ENCODE peak calls at places on chromosomes 1 and 21, in six cellular contexts. One of them, this sample, is unnamed.

GRCh38 chr1:150869683-150870082 is 6.7 kb downstream of the ARNT start:
- DNase-seq in left ventricle myocardium inferior: no peak
- DNase-seq in Right ventricle myocardium superior: no peak
- DNase-seq in NCI-H1092 treated with DMSO at 0.1 percent for 48 hours: no peak
- DNase-seq in fibroblast of mammary gland: no peak
- DNase-seq in ELR: no peak
- DNase-seq in this sample: no peak

GRCh38 chr1:178962853-178963810 is 62.6 kb upstream of the FAM20B start:
- DNase-seq in left ventricle myocardium inferior: no peak
- DNase-seq in Right ventricle myocardium superior: no peak
- DNase-seq in NCI-H1092 treated with DMSO at 0.1 percent for 48 hours: no peak
- DNase-seq in fibroblast of mammary gland: no peak
- DNase-seq in ELR: no peak
- DNase-seq in this sample: no peak

GRCh38 chr1:154626456-154627246 is 18.7 kb upstream of the ADAR start:
- DNase-seq in left ventricle myocardium inferior: no peak
- DNase-seq in Right ventricle myocardium superior: no peak
- DNase-seq in NCI-H1092 treated with DMSO at 0.1 percent for 48 hours: no peak
- DNase-seq in fibroblast of mammary gland: no peak
- DNase-seq in ELR: peak; percentile 32
- DNase-seq in this sample: no peak

GRCh38 chr1:200629876-200630514 is 9.4 kb upstream of the KIF14 start:
- DNase-seq in left ventricle myocardium inferior: no peak
- DNase-seq in Right ventricle myocardium superior: no peak
- DNase-seq in NCI-H1092 treated with DMSO at 0.1 percent for 48 hours: no peak
- DNase-seq in fibroblast of mammary gland: no peak
- DNase-seq in ELR: no peak
- DNase-seq in this sample: no peak

GRCh38 chr1:204293605-204294365 is 65.9 kb downstream of the PLEKHA6 start:
- DNase-seq in left ventricle myocardium inferior: peak; percentile 50
- DNase-seq in Right ventricle myocardium superior: peak; percentile 65
- DNase-seq in NCI-H1092 treated with DMSO at 0.1 percent for 48 hours: no peak
- DNase-seq in fibroblast of mammary gland: peak; percentile 58
- DNase-seq in ELR: peak; percentile 15
- DNase-seq in this sample: no peak

GRCh38 chr1:84282780-84283333 is 18.7 kb upstream of the SAMD13 start:
- DNase-seq in left ventricle myocardium inferior: no peak
- DNase-seq in Right ventricle myocardium superior: no peak
- DNase-seq in NCI-H1092 treated with DMSO at 0.1 percent for 48 hours: no peak
- DNase-seq in fibroblast of mammary gland: no peak
- DNase-seq in ELR: no peak
- DNase-seq in this sample: no peak

GRCh38 chr21:42199488-42200463 is 19.2 kb upstream of the ABCG1 start:
- DNase-seq in left ventricle myocardium inferior: no peak
- DNase-seq in Right ventricle myocardium superior: no peak
- DNase-seq in NCI-H1092 treated with DMSO at 0.1 percent for 48 hours: no peak
- DNase-seq in fibroblast of mammary gland: peak; percentile 78
- DNase-seq in ELR: peak; percentile 74
- DNase-seq in this sample: no peak

GRCh38 chr1:30822966-30823581 is 65.5 kb upstream of the LAPTM5 start:
- DNase-seq in left ventricle myocardium inferior: no peak
- DNase-seq in Right ventricle myocardium superior: no peak
- DNase-seq in NCI-H1092 treated with DMSO at 0.1 percent for 48 hours: no peak
- DNase-seq in fibroblast of mammary gland: peak; percentile 38
- DNase-seq in ELR: no peak
- DNase-seq in this sample: no peak

GRCh38 chr1:54051936-54052469 is 1.0 kb downstream of the TMEM59 start:
- DNase-seq in left ventricle myocardium inferior: no peak
- DNase-seq in Right ventricle myocardium superior: no peak
- DNase-seq in NCI-H1092 treated with DMSO at 0.1 percent for 48 hours: no peak
- DNase-seq in fibroblast of mammary gland: peak; percentile 58
- DNase-seq in ELR: peak; percentile 23
- DNase-seq in this sample: no peak

GRCh38 chr1:178566187-178566586 is 53.3 kb downstream of the TEX35 start:
- DNase-seq in left ventricle myocardium inferior: no peak
- DNase-seq in Right ventricle myocardium superior: no peak
- DNase-seq in NCI-H1092 treated with DMSO at 0.1 percent for 48 hours: no peak
- DNase-seq in fibroblast of mammary gland: peak; percentile 64
- DNase-seq in ELR: peak; percentile 29
- DNase-seq in this sample: no peak

GRCh38 chr1:232880354-232880753 is 70.1 kb upstream of the NTPCR start:
- DNase-seq in left ventricle myocardium inferior: no peak
- DNase-seq in Right ventricle myocardium superior: no peak
- DNase-seq in NCI-H1092 treated with DMSO at 0.1 percent for 48 hours: no peak
- DNase-seq in fibroblast of mammary gland: peak; percentile 33
- DNase-seq in ELR: peak; percentile 24
- DNase-seq in this sample: no peak

GRCh38 chr1:93437976-93438605 is 9.8 kb upstream of the FNBP1L start:
- DNase-seq in left ventricle myocardium inferior: no peak
- DNase-seq in Right ventricle myocardium superior: no peak
- DNase-seq in NCI-H1092 treated with DMSO at 0.1 percent for 48 hours: peak; percentile 59
- DNase-seq in fibroblast of mammary gland: peak; percentile 70
- DNase-seq in ELR: peak; percentile 76
- DNase-seq in this sample: no peak

GRCh38 chr1:113917400-113918082 is 11.6 kb upstream of the HIPK1 start:
- DNase-seq in left ventricle myocardium inferior: no peak
- DNase-seq in Right ventricle myocardium superior: no peak
- DNase-seq in NCI-H1092 treated with DMSO at 0.1 percent for 48 hours: no peak
- DNase-seq in fibroblast of mammary gland: peak; percentile 80
- DNase-seq in ELR: peak; percentile 82
- DNase-seq in this sample: no peak

GRCh38 chr1:68057564-68057963 is 7.1 kb upstream of the DIRAS3 start:
- DNase-seq in left ventricle myocardium inferior: no peak
- DNase-seq in Right ventricle myocardium superior: no peak
- DNase-seq in NCI-H1092 treated with DMSO at 0.1 percent for 48 hours: no peak
- DNase-seq in fibroblast of mammary gland: no peak
- DNase-seq in ELR: no peak
- DNase-seq in this sample: no peak

GRCh38 chr21:38280446-38280845 is 23.7 kb downstream of the KCNJ15 start:
- DNase-seq in left ventricle myocardium inferior: no peak
- DNase-seq in Right ventricle myocardium superior: no peak
- DNase-seq in NCI-H1092 treated with DMSO at 0.1 percent for 48 hours: no peak
- DNase-seq in fibroblast of mammary gland: peak; percentile 87
- DNase-seq in ELR: no peak
- DNase-seq in this sample: no peak

GRCh38 chr21:28148400-28149064 is 844.1 kb downstream of the LTN1 start:
- DNase-seq in left ventricle myocardium inferior: no peak
- DNase-seq in Right ventricle myocardium superior: no peak
- DNase-seq in NCI-H1092 treated with DMSO at 0.1 percent for 48 hours: no peak
- DNase-seq in fibroblast of mammary gland: no peak
- DNase-seq in ELR: no peak
- DNase-seq in this sample: no peak

GRCh38 chr1:231550448-231550781 is 21.9 kb downstream of the TSNAX start:
- DNase-seq in left ventricle myocardium inferior: no peak
- DNase-seq in Right ventricle myocardium superior: no peak
- DNase-seq in NCI-H1092 treated with DMSO at 0.1 percent for 48 hours: no peak
- DNase-seq in fibroblast of mammary gland: peak; percentile 22
- DNase-seq in ELR: peak; percentile 59
- DNase-seq in this sample: no peak

GRCh38 chr21:43779660-43780059 is 3.6 kb upstream of the CSTB start:
- DNase-seq in left ventricle myocardium inferior: no peak
- DNase-seq in Right ventricle myocardium superior: no peak
- DNase-seq in NCI-H1092 treated with DMSO at 0.1 percent for 48 hours: no peak
- DNase-seq in fibroblast of mammary gland: no peak
- DNase-seq in ELR: no peak
- DNase-seq in this sample: no peak

GRCh38 chr21:46161180-46161799 is 5.9 kb upstream of the FTCD start:
- DNase-seq in left ventricle myocardium inferior: no peak
- DNase-seq in Right ventricle myocardium superior: peak; percentile 33
- DNase-seq in NCI-H1092 treated with DMSO at 0.1 percent for 48 hours: no peak
- DNase-seq in fibroblast of mammary gland: no peak
- DNase-seq in ELR: no peak
- DNase-seq in this sample: no peak

GRCh38 chr1:201795066-201795465 is 33.9 kb upstream of the IPO9 start:
- DNase-seq in left ventricle myocardium inferior: no peak
- DNase-seq in Right ventricle myocardium superior: no peak
- DNase-seq in NCI-H1092 treated with DMSO at 0.1 percent for 48 hours: peak; percentile 6
- DNase-seq in fibroblast of mammary gland: peak; percentile 44
- DNase-seq in ELR: peak; percentile 62
- DNase-seq in this sample: no peak

GRCh38 chr1:68904472-68904871 is 407.6 kb upstream of the DEPDC1 start:
- DNase-seq in left ventricle myocardium inferior: no peak
- DNase-seq in Right ventricle myocardium superior: no peak
- DNase-seq in NCI-H1092 treated with DMSO at 0.1 percent for 48 hours: no peak
- DNase-seq in fibroblast of mammary gland: peak; percentile 25
- DNase-seq in ELR: no peak
- DNase-seq in this sample: no peak

GRCh38 chr1:119714583-119714982 is 2.8 kb downstream of the PHGDH start:
- DNase-seq in left ventricle myocardium inferior: no peak
- DNase-seq in Right ventricle myocardium superior: no peak
- DNase-seq in NCI-H1092 treated with DMSO at 0.1 percent for 48 hours: no peak
- DNase-seq in fibroblast of mammary gland: peak; percentile 23
- DNase-seq in ELR: no peak
- DNase-seq in this sample: no peak

GRCh38 chr21:26583737-26584136 is 10.7 kb upstream of the CYYR1 start:
- DNase-seq in left ventricle myocardium inferior: no peak
- DNase-seq in Right ventricle myocardium superior: no peak
- DNase-seq in NCI-H1092 treated with DMSO at 0.1 percent for 48 hours: no peak
- DNase-seq in fibroblast of mammary gland: no peak
- DNase-seq in ELR: no peak
- DNase-seq in this sample: no peak

GRCh38 chr1:201655910-201656669 is 117.2 kb downstream of the NAV1 start:
- DNase-seq in left ventricle myocardium inferior: no peak
- DNase-seq in Right ventricle myocardium superior: peak; percentile 63
- DNase-seq in NCI-H1092 treated with DMSO at 0.1 percent for 48 hours: no peak
- DNase-seq in fibroblast of mammary gland: peak; percentile 43
- DNase-seq in ELR: no peak
- DNase-seq in this sample: no peak

GRCh38 chr1:13764533-13764932 is 64.5 kb downstream of the PRDM2 start:
- DNase-seq in left ventricle myocardium inferior: no peak
- DNase-seq in Right ventricle myocardium superior: no peak
- DNase-seq in NCI-H1092 treated with DMSO at 0.1 percent for 48 hours: no peak
- DNase-seq in fibroblast of mammary gland: no peak
- DNase-seq in ELR: no peak
- DNase-seq in this sample: no peak

GRCh38 chr1:180934563-180934962 is 21.9 kb downstream of the KIAA1614 start:
- DNase-seq in left ventricle myocardium inferior: no peak
- DNase-seq in Right ventricle myocardium superior: no peak
- DNase-seq in NCI-H1092 treated with DMSO at 0.1 percent for 48 hours: no peak
- DNase-seq in fibroblast of mammary gland: no peak
- DNase-seq in ELR: no peak
- DNase-seq in this sample: no peak

GRCh38 chr1:190399233-190399632 is 78.4 kb downstream of the BRINP3 start:
- DNase-seq in left ventricle myocardium inferior: no peak
- DNase-seq in Right ventricle myocardium superior: no peak
- DNase-seq in NCI-H1092 treated with DMSO at 0.1 percent for 48 hours: no peak
- DNase-seq in fibroblast of mammary gland: no peak
- DNase-seq in ELR: no peak
- DNase-seq in this sample: no peak

GRCh38 chr1:3066250-3066711 is 2.7 kb upstream of the PRDM16 start:
- DNase-seq in left ventricle myocardium inferior: peak; percentile 67
- DNase-seq in Right ventricle myocardium superior: peak; percentile 79
- DNase-seq in NCI-H1092 treated with DMSO at 0.1 percent for 48 hours: no peak
- DNase-seq in fibroblast of mammary gland: no peak
- DNase-seq in ELR: no peak
- DNase-seq in this sample: peak; percentile 72

GRCh38 chr21:33028271-33028670 is 2.5 kb downstream of the OLIG2 start:
- DNase-seq in left ventricle myocardium inferior: no peak
- DNase-seq in Right ventricle myocardium superior: no peak
- DNase-seq in NCI-H1092 treated with DMSO at 0.1 percent for 48 hours: no peak
- DNase-seq in fibroblast of mammary gland: no peak
- DNase-seq in ELR: no peak
- DNase-seq in this sample: no peak

GRCh38 chr1:23444596-23445390 is 20.2 kb upstream of the TCEA3 start:
- DNase-seq in left ventricle myocardium inferior: no peak
- DNase-seq in Right ventricle myocardium superior: no peak
- DNase-seq in NCI-H1092 treated with DMSO at 0.1 percent for 48 hours: no peak
- DNase-seq in fibroblast of mammary gland: peak; percentile 38
- DNase-seq in ELR: no peak
- DNase-seq in this sample: no peak

GRCh38 chr21:26591543-26591942 is 18.5 kb upstream of the CYYR1 start:
- DNase-seq in left ventricle myocardium inferior: no peak
- DNase-seq in Right ventricle myocardium superior: no peak
- DNase-seq in NCI-H1092 treated with DMSO at 0.1 percent for 48 hours: no peak
- DNase-seq in fibroblast of mammary gland: no peak
- DNase-seq in ELR: no peak
- DNase-seq in this sample: no peak

GRCh38 chr1:234899041-234899787 is 229.4 kb downstream of the TOMM20 start:
- DNase-seq in left ventricle myocardium inferior: no peak
- DNase-seq in Right ventricle myocardium superior: no peak
- DNase-seq in NCI-H1092 treated with DMSO at 0.1 percent for 48 hours: peak; percentile 22
- DNase-seq in fibroblast of mammary gland: peak; percentile 24
- DNase-seq in ELR: peak; percentile 54
- DNase-seq in this sample: peak; percentile 54

GRCh38 chr1:2208309-2209239 is 14.0 kb upstream of the FAAP20 start:
- DNase-seq in left ventricle myocardium inferior: peak; percentile 38
- DNase-seq in Right ventricle myocardium superior: peak; percentile 66
- DNase-seq in NCI-H1092 treated with DMSO at 0.1 percent for 48 hours: no peak
- DNase-seq in fibroblast of mammary gland: peak; percentile 90
- DNase-seq in ELR: peak; percentile 84
- DNase-seq in this sample: peak; percentile 87

GRCh38 chr1:167749741-167750140 is 28.0 kb downstream of the MPZL1 start:
- DNase-seq in left ventricle myocardium inferior: no peak
- DNase-seq in Right ventricle myocardium superior: no peak
- DNase-seq in NCI-H1092 treated with DMSO at 0.1 percent for 48 hours: no peak
- DNase-seq in fibroblast of mammary gland: no peak
- DNase-seq in ELR: no peak
- DNase-seq in this sample: no peak

GRCh38 chr1:21304488-21304887 is 14.2 kb upstream of the ECE1 start:
- DNase-seq in left ventricle myocardium inferior: no peak
- DNase-seq in Right ventricle myocardium superior: no peak
- DNase-seq in NCI-H1092 treated with DMSO at 0.1 percent for 48 hours: no peak
- DNase-seq in fibroblast of mammary gland: no peak
- DNase-seq in ELR: no peak
- DNase-seq in this sample: no peak

GRCh38 chr1:223048026-223048425 is 95.0 kb downstream of the TLR5 start:
- DNase-seq in left ventricle myocardium inferior: no peak
- DNase-seq in Right ventricle myocardium superior: no peak
- DNase-seq in NCI-H1092 treated with DMSO at 0.1 percent for 48 hours: no peak
- DNase-seq in fibroblast of mammary gland: no peak
- DNase-seq in ELR: no peak
- DNase-seq in this sample: no peak

GRCh38 chr1:27004471-27005165 is 8.0 kb downstream of the TENT5B start:
- DNase-seq in left ventricle myocardium inferior: no peak
- DNase-seq in Right ventricle myocardium superior: no peak
- DNase-seq in NCI-H1092 treated with DMSO at 0.1 percent for 48 hours: no peak
- DNase-seq in fibroblast of mammary gland: peak; percentile 77
- DNase-seq in ELR: no peak
- DNase-seq in this sample: no peak

GRCh38 chr1:110948038-110948810 is 15.5 kb downstream of the LRIF1 start:
- DNase-seq in left ventricle myocardium inferior: no peak
- DNase-seq in Right ventricle myocardium superior: no peak
- DNase-seq in NCI-H1092 treated with DMSO at 0.1 percent for 48 hours: no peak
- DNase-seq in fibroblast of mammary gland: peak; percentile 55
- DNase-seq in ELR: peak; percentile 71
- DNase-seq in this sample: no peak

GRCh38 chr1:101756411-101756810 is 240.3 kb downstream of the OLFM3 start:
- DNase-seq in left ventricle myocardium inferior: no peak
- DNase-seq in Right ventricle myocardium superior: no peak
- DNase-seq in NCI-H1092 treated with DMSO at 0.1 percent for 48 hours: no peak
- DNase-seq in fibroblast of mammary gland: no peak
- DNase-seq in ELR: no peak
- DNase-seq in this sample: no peak

GRCh38 chr1:34758751-34759150 is 789 bp upstream of the GJB4 start:
- DNase-seq in left ventricle myocardium inferior: no peak
- DNase-seq in Right ventricle myocardium superior: no peak
- DNase-seq in NCI-H1092 treated with DMSO at 0.1 percent for 48 hours: no peak
- DNase-seq in fibroblast of mammary gland: no peak
- DNase-seq in ELR: no peak
- DNase-seq in this sample: no peak